ENCODE peak calls at places on chromosomes 12 and 14, in four cellular contexts. G is K562, H is GM12878, S is GM12891. T is an unnamed sample.

GRCh38 chr12:90816353-90817089 is 138.5 kb downstream of the CCER1 start:
- DNase-seq in G (no peak), H (no peak), S (no peak), T (no peak)

GRCh38 chr14:56342419-56342901 is 224.2 kb downstream of the PELI2 start:
- DNase-seq in G (no peak), H (no peak), S (no peak), T (no peak)

GRCh38 chr14:30230719-30231118 is 303.1 kb upstream of the PRKD1 start:
- DNase-seq in G (no peak), H (no peak), S (no peak), T (no peak)

GRCh38 chr14:90093942-90094595 is 32.3 kb downstream of the KCNK13 start:
- DNase-seq in G (no peak), H (no peak), S (no peak), T (peak)

GRCh38 chr12:108768591-108769500 is 37.5 kb upstream of the CORO1C start:
- DNase-seq in G (peak), H (peak), S (peak), T (peak)

GRCh38 chr14:77248666-77249065 is 22.3 kb downstream of the NGB start:
- DNase-seq in G (no peak), H (no peak), S (no peak), T (no peak)

GRCh38 chr12:6688543-6688999 is 604 bp downstream of the ZNF384 start:
- DNase-seq in G (no peak), H (peak), S (no peak), T (no peak)

GRCh38 chr12:72863671-72864070 is 591.5 kb downstream of the TRHDE start:
- DNase-seq in G (no peak), H (no peak), S (no peak), T (no peak)

GRCh38 chr12:124548854-124549378 is 18.5 kb downstream of the NCOR2 start:
- DNase-seq in G (no peak), H (no peak), S (no peak), T (no peak)

GRCh38 chr12:44031472-44032185 is 195.7 kb downstream of the TMEM117 start:
- DNase-seq in G (no peak), H (no peak), S (no peak), T (no peak)

GRCh38 chr12:122875590-122876220 is 20.2 kb downstream of the VPS37B start:
- DNase-seq in G (no peak), H (peak), S (no peak), T (no peak)

GRCh38 chr12:62950317-62950716 is 15.4 kb upstream of the PPM1H start:
- DNase-seq in G (no peak), H (no peak), S (no peak), T (no peak)

GRCh38 chr12:20410746-20411145 is 42.4 kb downstream of the PDE3A start:
- DNase-seq in G (no peak), H (no peak), S (no peak), T (peak)

GRCh38 chr14:105317546-105317945 is 3.0 kb downstream of the PACS2 start:
- DNase-seq in G (no peak), H (no peak), S (no peak), T (no peak)

GRCh38 chr14:33908540-33909223 is 42.2 kb downstream of the EGLN3 start:
- DNase-seq in G (no peak), H (no peak), S (no peak), T (no peak)

GRCh38 chr12:87428701-87429277 is 600.4 kb downstream of the C12orf50 start:
- DNase-seq in G (no peak), H (no peak), S (no peak), T (no peak)

GRCh38 chr12:116459921-116460666 is 99.1 kb upstream of the MAP1LC3B2 start:
- DNase-seq in G (no peak), H (no peak), S (no peak), T (no peak)

GRCh38 chr12:3553221-3553620 is 62.2 kb downstream of the PRMT8 start:
- DNase-seq in G (no peak), H (no peak), S (no peak), T (no peak)

GRCh38 chr12:132295101-132295526 is 34.3 kb downstream of the GALNT9 start:
- DNase-seq in G (no peak), H (no peak), S (no peak), T (no peak)

GRCh38 chr12:125773033-125773432 is 707.8 kb downstream of the AACS start:
- DNase-seq in G (peak), H (no peak), S (no peak), T (peak)

DNA sequence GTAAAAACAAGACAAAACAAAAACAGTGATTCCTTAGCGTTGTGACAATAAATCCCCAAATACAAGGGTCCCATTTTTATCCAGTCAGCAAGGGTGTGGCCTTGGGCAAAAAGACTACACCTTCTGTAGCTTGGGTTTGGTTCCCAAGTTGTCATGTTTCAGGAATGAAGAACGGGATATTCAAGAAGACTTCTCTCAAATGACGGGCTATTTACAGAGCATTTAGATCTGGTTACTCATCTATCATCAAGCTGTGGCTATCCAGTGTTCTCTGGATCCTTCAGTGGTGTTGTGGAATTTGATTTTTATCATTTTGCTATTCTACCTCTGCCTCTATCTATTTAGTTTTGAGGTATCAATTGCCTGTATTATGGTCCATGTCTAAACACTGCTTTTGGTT is 219.7 kb downstream of the SLC25A21 start:
- DNase-seq in G (no peak), H (no peak), S (no peak), T (no peak)
- TF ChIP-seq SPI1 in G (no peak), H (no peak), S (no peak), T (no peak)

DNA sequence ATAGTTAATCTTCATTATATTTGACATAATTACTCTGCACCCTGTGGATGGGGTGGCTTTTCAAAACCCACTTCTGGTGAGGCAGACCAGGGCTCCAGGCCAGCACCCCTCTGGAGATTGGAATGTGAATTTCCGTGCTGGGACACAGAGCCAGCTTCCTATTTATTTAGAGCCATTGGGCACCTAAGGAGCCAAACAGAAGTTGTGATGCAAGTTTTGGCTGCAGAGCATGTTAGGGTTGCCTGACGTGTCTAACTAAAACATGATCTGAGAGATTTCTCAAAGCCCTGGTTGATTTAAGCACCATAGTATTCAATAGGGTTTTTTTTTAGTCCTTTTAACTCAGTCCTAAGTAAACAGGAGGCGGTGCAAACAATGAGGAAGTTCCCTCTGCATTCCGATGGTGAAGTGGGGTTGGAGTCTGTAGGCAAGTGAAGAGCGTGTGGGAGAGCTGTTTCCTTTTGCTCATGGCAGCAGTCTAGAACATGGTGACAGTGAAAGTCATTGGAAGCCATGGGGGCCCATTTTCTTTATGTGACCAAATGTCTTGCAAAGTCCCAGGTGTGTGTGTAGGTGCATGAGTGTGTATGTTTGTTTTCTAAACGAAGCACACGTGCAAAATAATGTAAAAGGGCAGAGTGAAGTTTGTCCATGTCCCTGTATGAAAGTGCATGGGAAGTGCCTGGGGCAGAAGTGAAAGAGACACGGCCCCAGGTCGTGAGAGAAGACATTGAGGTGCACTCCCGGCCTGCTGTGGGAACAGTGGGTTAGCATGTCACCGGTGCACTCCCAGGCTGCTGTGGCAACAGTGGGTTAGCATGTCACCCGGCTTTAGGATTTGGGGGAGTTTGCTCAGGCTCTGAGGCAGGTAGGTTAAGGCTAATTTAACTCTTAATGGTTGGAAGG is 117.7 kb downstream of the PRKCH start:
- DNase-seq in G (no peak), H (peak), S (no peak), T (peak)
- TF ChIP-seq SPI1 in G (no peak), H (peak), S (peak), T (no peak)

DNA sequence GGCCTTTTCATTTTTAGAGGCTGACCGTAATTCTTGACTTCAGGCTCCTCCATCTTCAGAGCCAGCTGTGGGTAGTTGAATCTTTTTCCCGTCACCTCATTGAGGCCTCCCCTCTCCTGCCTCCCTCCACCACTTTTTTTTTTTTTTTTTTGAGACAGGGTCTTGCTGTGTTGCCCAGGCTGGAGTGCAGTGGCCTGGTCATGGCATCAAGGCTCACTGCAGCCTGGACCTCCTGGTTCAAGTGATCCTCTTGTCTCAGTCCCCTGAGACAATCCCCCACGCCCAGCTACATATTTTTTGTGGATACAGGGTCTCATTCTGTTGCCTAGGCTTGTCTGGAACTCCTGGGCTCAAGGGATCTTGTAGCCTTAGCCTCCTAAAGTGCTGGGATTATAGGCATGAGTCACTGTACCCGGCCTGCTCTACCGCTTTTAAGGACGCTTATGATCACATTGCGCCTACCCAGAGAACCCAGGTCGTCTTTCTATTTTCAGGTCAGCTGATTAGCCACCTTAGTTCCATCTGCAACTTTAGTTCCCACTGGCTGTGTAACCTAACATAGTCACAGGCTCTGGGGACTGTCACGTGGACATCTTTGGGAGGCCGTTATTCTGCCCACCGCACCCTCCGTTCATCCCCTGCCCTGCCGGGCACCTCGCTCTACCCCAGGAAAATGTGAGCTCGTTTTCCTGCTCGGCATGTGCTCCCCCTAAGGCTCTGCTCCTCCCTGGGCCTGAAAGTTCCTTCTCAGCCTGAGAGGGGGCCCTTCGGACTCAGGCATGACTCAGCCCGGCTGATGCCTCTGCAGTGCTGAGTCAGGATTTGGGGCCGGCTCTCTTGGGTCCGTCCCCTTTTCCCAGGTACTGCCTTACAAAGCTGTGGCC is 13.4 kb downstream of the TNFAIP2 start:
- DNase-seq in G (peak), H (no peak), S (no peak), T (peak)
- TF ChIP-seq SPI1 in G (no peak), H (no peak), S (no peak), T (no peak)

GRCh38 chr14:64463873-64464272 is 1.4 kb upstream of the AKAP5 start:
- DNase-seq in G (no peak), H (no peak), S (no peak), T (no peak)

GRCh38 chr14:64467131-64467530 is 1.8 kb downstream of the AKAP5 start:
- DNase-seq in G (no peak), H (no peak), S (no peak), T (peak)

GRCh38 chr14:64465208-64465821 is at the start of gene AKAP5:
- DNase-seq in G (peak), H (no peak), S (peak), T (peak)

GRCh38 chr14:64464695-64465094 is 604 bp upstream of the AKAP5 start:
- DNase-seq in G (no peak), H (no peak), S (no peak), T (no peak)

DNA sequence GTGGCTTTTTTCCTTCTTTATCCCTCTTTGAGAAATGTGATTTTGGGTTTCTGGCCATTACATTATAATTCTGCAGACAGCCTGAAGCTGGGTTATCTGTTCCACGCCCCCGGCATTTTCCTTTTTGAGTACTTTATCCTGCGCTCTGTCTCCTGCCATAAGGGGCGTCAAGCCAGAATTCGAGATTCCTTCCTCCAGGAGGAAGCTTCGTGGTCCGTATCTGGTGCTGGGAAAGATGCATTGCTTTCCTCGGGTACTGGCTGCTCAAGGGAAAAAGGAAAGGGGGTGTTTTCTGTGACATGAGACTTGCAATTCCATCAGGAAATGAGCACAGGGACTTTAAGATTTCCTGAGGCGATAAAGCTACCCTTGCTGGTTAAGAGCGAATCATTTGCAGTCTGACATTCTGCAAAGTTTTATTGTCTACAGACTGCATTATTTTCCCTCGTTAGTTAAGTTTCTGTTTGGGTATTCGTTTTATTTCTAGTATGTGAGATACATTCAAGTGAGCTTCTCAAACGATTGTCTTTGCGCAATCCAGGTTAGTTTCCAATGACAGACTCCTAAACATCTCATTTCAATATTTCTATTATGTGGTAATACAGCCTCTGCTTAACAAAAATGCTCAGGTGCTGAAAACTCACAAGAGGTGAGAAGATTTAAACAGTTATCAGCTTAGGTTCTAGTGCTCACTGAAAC is 706 bp downstream of the AKAP5 start:
- DNase-seq in G (no peak), H (no peak), S (no peak), T (no peak)
- TF ChIP-seq SPI1 in G (no peak), H (no peak), S (no peak), T (no peak)

GRCh38 chr12:49502590-49502989 is 36.2 kb upstream of the KCNH3 start:
- DNase-seq in G (no peak), H (no peak), S (no peak), T (no peak)

GRCh38 chr12:49507139-49507538 is 31.7 kb upstream of the KCNH3 start:
- DNase-seq in G (no peak), H (no peak), S (no peak), T (no peak)

GRCh38 chr12:49503674-49504180 is 35.1 kb upstream of the KCNH3 start:
- DNase-seq in G (no peak), H (no peak), S (no peak), T (no peak)

GRCh38 chr12:49501895-49502294 is 36.9 kb upstream of the KCNH3 start:
- DNase-seq in G (no peak), H (no peak), S (no peak), T (no peak)

DNA sequence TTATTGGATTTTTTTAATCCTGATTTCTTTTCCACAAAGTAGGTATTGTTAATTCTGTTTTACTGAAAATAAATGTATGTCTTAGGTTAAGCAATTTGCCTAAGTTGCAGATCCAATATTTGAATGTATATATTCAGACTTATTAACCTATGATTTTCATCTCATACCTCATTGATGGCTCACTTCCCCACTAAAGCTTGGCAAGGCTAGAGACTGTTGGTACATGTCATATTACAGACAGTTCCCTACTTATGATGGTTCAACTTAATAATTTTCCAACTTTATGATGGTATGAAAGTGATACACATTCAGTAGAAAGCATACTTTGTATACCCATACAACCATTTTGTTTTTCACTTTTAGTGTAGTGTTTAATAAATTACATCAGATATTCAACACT is 33.2 kb upstream of the KCNH3 start:
- DNase-seq in G (no peak), H (no peak), S (no peak), T (no peak)
- TF ChIP-seq SPI1 in G (no peak), H (no peak), S (no peak), T (no peak)

T was measured in HL-60.